ENCODE peak calls at places on chromosomes 11 and 22, in eight cellular contexts. One of them, this sample, is unnamed.

GRCh38 chr22:20080776-20081654 is 974 bp downstream of the DGCR8 start:
- DNase-seq in left ventricle myocardium inferior: no peak
- DNase-seq in AG04450: peak; percentile 16
- DNase-seq in Caco-2: no peak
- DNase-seq in astrocyte: peak; percentile 60
- DNase-seq in IMR-90: peak; percentile 67
- DNase-seq in MM.1S: peak; percentile 19
- DNase-seq in type B pancreatic cell: no peak
- DNase-seq in this sample: peak; percentile 32

GRCh38 chr11:86440305-86440716 is 65.6 kb downstream of the CCDC81 start:
- DNase-seq in Caco-2: no peak
- DNase-seq in left ventricle myocardium inferior: peak; percentile 53
- DNase-seq in MM.1S: no peak
- DNase-seq in IMR-90: peak; percentile 55
- DNase-seq in type B pancreatic cell: no peak
- DNase-seq in astrocyte: peak; percentile 85
- DNase-seq in AG04450: no peak
- DNase-seq in this sample: no peak

GRCh38 chr11:61777234-61778090 is 14.9 kb downstream of the TMEM258 start:
- DNase-seq in Caco-2: no peak
- DNase-seq in AG04450: no peak
- DNase-seq in type B pancreatic cell: no peak
- DNase-seq in astrocyte: no peak
- DNase-seq in MM.1S: no peak
- DNase-seq in IMR-90: no peak
- DNase-seq in left ventricle myocardium inferior: peak; percentile 64
- DNase-seq in this sample: no peak

GRCh38 chr22:27512283-27512761 is 289.2 kb downstream of the MN1 start:
- DNase-seq in astrocyte: peak; percentile 98
- DNase-seq in MM.1S: no peak
- DNase-seq in Caco-2: no peak
- DNase-seq in type B pancreatic cell: no peak
- DNase-seq in IMR-90: peak; percentile 97
- DNase-seq in AG04450: peak; percentile 83
- DNase-seq in left ventricle myocardium inferior: peak; percentile 90
- DNase-seq in this sample: no peak

GRCh38 chr11:120566176-120566575 is 54.6 kb downstream of the GRIK4 start:
- DNase-seq in MM.1S: no peak
- DNase-seq in type B pancreatic cell: no peak
- DNase-seq in IMR-90: peak; percentile 54
- DNase-seq in Caco-2: peak; percentile 36
- DNase-seq in left ventricle myocardium inferior: no peak
- DNase-seq in astrocyte: peak; percentile 64
- DNase-seq in AG04450: no peak
- DNase-seq in this sample: no peak

GRCh38 chr11:134951305-134951700 is 539.3 kb upstream of the B3GAT1 start:
- DNase-seq in left ventricle myocardium inferior: no peak
- DNase-seq in IMR-90: peak; percentile 78
- DNase-seq in MM.1S: no peak
- DNase-seq in Caco-2: no peak
- DNase-seq in AG04450: peak; percentile 41
- DNase-seq in astrocyte: peak; percentile 71
- DNase-seq in type B pancreatic cell: no peak
- DNase-seq in this sample: no peak

GRCh38 chr11:76086713-76087635 is 119.3 kb downstream of the WNT11 start:
- DNase-seq in type B pancreatic cell: no peak
- DNase-seq in IMR-90: peak; percentile 88
- DNase-seq in astrocyte: peak; percentile 65
- DNase-seq in AG04450: peak; percentile 69
- DNase-seq in MM.1S: no peak
- DNase-seq in Caco-2: no peak
- DNase-seq in left ventricle myocardium inferior: no peak
- DNase-seq in this sample: no peak

GRCh38 chr22:43377486-43377995 is 34.3 kb upstream of the MPPED1 start:
- DNase-seq in Caco-2: no peak
- DNase-seq in type B pancreatic cell: no peak
- DNase-seq in IMR-90: peak; percentile 20
- DNase-seq in left ventricle myocardium inferior: no peak
- DNase-seq in astrocyte: peak; percentile 72
- DNase-seq in AG04450: no peak
- DNase-seq in MM.1S: no peak
- DNase-seq in this sample: peak; percentile 37

GRCh38 chr11:65169164-65169641 is 830 bp upstream of the SPDYC start:
- DNase-seq in AG04450: no peak
- DNase-seq in left ventricle myocardium inferior: no peak
- DNase-seq in astrocyte: peak; percentile 22
- DNase-seq in type B pancreatic cell: no peak
- DNase-seq in IMR-90: peak; percentile 55
- DNase-seq in MM.1S: no peak
- DNase-seq in Caco-2: no peak
- DNase-seq in this sample: no peak

GRCh38 chr11:102761646-102762238 is 18.7 kb downstream of the MMP10 start:
- DNase-seq in astrocyte: peak; percentile 59
- DNase-seq in IMR-90: no peak
- DNase-seq in MM.1S: no peak
- DNase-seq in type B pancreatic cell: no peak
- DNase-seq in AG04450: no peak
- DNase-seq in Caco-2: peak; percentile 57
- DNase-seq in left ventricle myocardium inferior: no peak
- DNase-seq in this sample: no peak

GRCh38 chr11:35847473-35847872 is 96.4 kb upstream of the LDLRAD3 start:
- DNase-seq in Caco-2: no peak
- DNase-seq in IMR-90: no peak
- DNase-seq in type B pancreatic cell: no peak
- DNase-seq in AG04450: no peak
- DNase-seq in left ventricle myocardium inferior: no peak
- DNase-seq in MM.1S: no peak
- DNase-seq in astrocyte: no peak
- DNase-seq in this sample: no peak

GRCh38 chr11:119728226-119728626 is 774 bp downstream of the NECTIN1 start:
- DNase-seq in AG04450: no peak
- DNase-seq in left ventricle myocardium inferior: no peak
- DNase-seq in IMR-90: no peak
- DNase-seq in type B pancreatic cell: no peak
- DNase-seq in Caco-2: peak; percentile 49
- DNase-seq in MM.1S: peak; percentile 36
- DNase-seq in astrocyte: no peak
- DNase-seq in this sample: no peak

GRCh38 chr11:83249972-83250593 is 36.1 kb downstream of the CCDC90B start:
- DNase-seq in MM.1S: peak; percentile 54
- DNase-seq in AG04450: peak; percentile 29
- DNase-seq in type B pancreatic cell: no peak
- DNase-seq in astrocyte: no peak
- DNase-seq in Caco-2: no peak
- DNase-seq in left ventricle myocardium inferior: no peak
- DNase-seq in IMR-90: peak; percentile 69
- DNase-seq in this sample: peak; percentile 55

GRCh38 chr11:92929168-92930053 is 40.0 kb upstream of the MTNR1B start:
- DNase-seq in astrocyte: no peak
- DNase-seq in left ventricle myocardium inferior: no peak
- DNase-seq in MM.1S: no peak
- DNase-seq in AG04450: no peak
- DNase-seq in type B pancreatic cell: no peak
- DNase-seq in IMR-90: no peak
- DNase-seq in Caco-2: no peak
- DNase-seq in this sample: peak; percentile 41

GRCh38 chr11:110327508-110327907 is 31.1 kb upstream of the RDX start:
- DNase-seq in astrocyte: no peak
- DNase-seq in AG04450: no peak
- DNase-seq in IMR-90: no peak
- DNase-seq in MM.1S: no peak
- DNase-seq in type B pancreatic cell: no peak
- DNase-seq in left ventricle myocardium inferior: no peak
- DNase-seq in Caco-2: no peak
- DNase-seq in this sample: peak; percentile 30

GRCh38 chr22:25172153-25172552 is 27.5 kb upstream of the CRYBB3 start:
- DNase-seq in type B pancreatic cell: no peak
- DNase-seq in IMR-90: no peak
- DNase-seq in MM.1S: no peak
- DNase-seq in left ventricle myocardium inferior: no peak
- DNase-seq in astrocyte: no peak
- DNase-seq in AG04450: no peak
- DNase-seq in Caco-2: no peak
- DNase-seq in this sample: peak; percentile 27
- TF ChIP-seq CTCF in type B pancreatic cell: peak; percentile 36
- TF ChIP-seq CTCF in IMR-90: no peak
- TF ChIP-seq CTCF in MM.1S: peak; percentile 32
- TF ChIP-seq CTCF in left ventricle myocardium inferior: peak; percentile 71
- TF ChIP-seq CTCF in astrocyte: no peak
- TF ChIP-seq CTCF in AG04450: no peak
- TF ChIP-seq CTCF in Caco-2: no peak
- TF ChIP-seq CTCF in this sample: peak; percentile 40

GRCh38 chr11:2426221-2426620 is 18.1 kb downstream of the TRPM5 start:
- DNase-seq in type B pancreatic cell: no peak
- DNase-seq in Caco-2: no peak
- DNase-seq in astrocyte: no peak
- DNase-seq in left ventricle myocardium inferior: no peak
- DNase-seq in IMR-90: no peak
- DNase-seq in MM.1S: no peak
- DNase-seq in AG04450: no peak
- DNase-seq in this sample: no peak

GRCh38 chr11:2425506-2425905 is 18.8 kb downstream of the TRPM5 start:
- DNase-seq in left ventricle myocardium inferior: no peak
- DNase-seq in IMR-90: no peak
- DNase-seq in type B pancreatic cell: no peak
- DNase-seq in astrocyte: no peak
- DNase-seq in AG04450: no peak
- DNase-seq in Caco-2: no peak
- DNase-seq in MM.1S: no peak
- DNase-seq in this sample: no peak

GRCh38 chr11:2427721-2428321 is 16.5 kb downstream of the TRPM5 start:
- DNase-seq in MM.1S: no peak
- DNase-seq in IMR-90: no peak
- DNase-seq in type B pancreatic cell: no peak
- DNase-seq in left ventricle myocardium inferior: no peak
- DNase-seq in Caco-2: no peak
- DNase-seq in AG04450: no peak
- DNase-seq in astrocyte: no peak
- DNase-seq in this sample: no peak

GRCh38 chr11:2426826-2427521 is 17.3 kb downstream of the TRPM5 start:
- DNase-seq in astrocyte: no peak
- DNase-seq in type B pancreatic cell: no peak
- DNase-seq in AG04450: no peak
- DNase-seq in MM.1S: no peak
- DNase-seq in left ventricle myocardium inferior: no peak
- DNase-seq in Caco-2: no peak
- DNase-seq in IMR-90: no peak
- DNase-seq in this sample: no peak

GRCh38 chr11:2428322-2428795 is 16.0 kb downstream of the TRPM5 start:
- DNase-seq in astrocyte: peak; percentile 7
- DNase-seq in MM.1S: peak; percentile 77
- DNase-seq in left ventricle myocardium inferior: peak; percentile 71
- DNase-seq in Caco-2: peak; percentile 68
- DNase-seq in AG04450: no peak
- DNase-seq in type B pancreatic cell: no peak
- DNase-seq in IMR-90: peak; percentile 34
- DNase-seq in this sample: peak; percentile 67
- TF ChIP-seq CTCF in astrocyte: peak; percentile 72
- TF ChIP-seq CTCF in MM.1S: peak; percentile 98
- TF ChIP-seq CTCF in left ventricle myocardium inferior: peak; percentile 87
- TF ChIP-seq CTCF in Caco-2: peak; percentile 74
- TF ChIP-seq CTCF in AG04450: peak; percentile 83
- TF ChIP-seq CTCF in type B pancreatic cell: peak; percentile 79
- TF ChIP-seq CTCF in IMR-90: peak; percentile 83
- TF ChIP-seq CTCF in this sample: peak; percentile 91

GRCh38 chr11:11866203-11866602 is 24.4 kb downstream of the USP47 start:
- DNase-seq in MM.1S: no peak
- DNase-seq in astrocyte: no peak
- DNase-seq in type B pancreatic cell: no peak
- DNase-seq in IMR-90: no peak
- DNase-seq in left ventricle myocardium inferior: no peak
- DNase-seq in Caco-2: no peak
- DNase-seq in AG04450: no peak
- DNase-seq in this sample: no peak

GRCh38 chr11:11864803-11865202 is 23.0 kb downstream of the USP47 start:
- DNase-seq in AG04450: no peak
- DNase-seq in astrocyte: no peak
- DNase-seq in Caco-2: no peak
- DNase-seq in MM.1S: no peak
- DNase-seq in type B pancreatic cell: no peak
- DNase-seq in IMR-90: no peak
- DNase-seq in left ventricle myocardium inferior: no peak
- DNase-seq in this sample: no peak

GRCh38 chr11:11865449-11865848 is 23.7 kb downstream of the USP47 start:
- DNase-seq in Caco-2: no peak
- DNase-seq in astrocyte: peak; percentile 36
- DNase-seq in IMR-90: no peak
- DNase-seq in type B pancreatic cell: no peak
- DNase-seq in AG04450: no peak
- DNase-seq in MM.1S: no peak
- DNase-seq in left ventricle myocardium inferior: no peak
- DNase-seq in this sample: no peak

GRCh38 chr11:11864332-11864731 is 22.6 kb downstream of the USP47 start:
- DNase-seq in IMR-90: no peak
- DNase-seq in astrocyte: no peak
- DNase-seq in MM.1S: peak; percentile 40
- DNase-seq in type B pancreatic cell: no peak
- DNase-seq in AG04450: no peak
- DNase-seq in Caco-2: no peak
- DNase-seq in left ventricle myocardium inferior: no peak
- DNase-seq in this sample: no peak

GRCh38 chr11:11867720-11868119 is 25.9 kb downstream of the USP47 start:
- DNase-seq in astrocyte: no peak
- DNase-seq in left ventricle myocardium inferior: no peak
- DNase-seq in IMR-90: no peak
- DNase-seq in MM.1S: no peak
- DNase-seq in Caco-2: no peak
- DNase-seq in AG04450: no peak
- DNase-seq in type B pancreatic cell: no peak
- DNase-seq in this sample: no peak
- TF ChIP-seq CTCF in astrocyte: no peak
- TF ChIP-seq CTCF in left ventricle myocardium inferior: no peak
- TF ChIP-seq CTCF in IMR-90: no peak
- TF ChIP-seq CTCF in MM.1S: no peak
- TF ChIP-seq CTCF in Caco-2: peak; percentile 18
- TF ChIP-seq CTCF in AG04450: no peak
- TF ChIP-seq CTCF in type B pancreatic cell: peak; percentile 34
- TF ChIP-seq CTCF in this sample: no peak

DNA sequence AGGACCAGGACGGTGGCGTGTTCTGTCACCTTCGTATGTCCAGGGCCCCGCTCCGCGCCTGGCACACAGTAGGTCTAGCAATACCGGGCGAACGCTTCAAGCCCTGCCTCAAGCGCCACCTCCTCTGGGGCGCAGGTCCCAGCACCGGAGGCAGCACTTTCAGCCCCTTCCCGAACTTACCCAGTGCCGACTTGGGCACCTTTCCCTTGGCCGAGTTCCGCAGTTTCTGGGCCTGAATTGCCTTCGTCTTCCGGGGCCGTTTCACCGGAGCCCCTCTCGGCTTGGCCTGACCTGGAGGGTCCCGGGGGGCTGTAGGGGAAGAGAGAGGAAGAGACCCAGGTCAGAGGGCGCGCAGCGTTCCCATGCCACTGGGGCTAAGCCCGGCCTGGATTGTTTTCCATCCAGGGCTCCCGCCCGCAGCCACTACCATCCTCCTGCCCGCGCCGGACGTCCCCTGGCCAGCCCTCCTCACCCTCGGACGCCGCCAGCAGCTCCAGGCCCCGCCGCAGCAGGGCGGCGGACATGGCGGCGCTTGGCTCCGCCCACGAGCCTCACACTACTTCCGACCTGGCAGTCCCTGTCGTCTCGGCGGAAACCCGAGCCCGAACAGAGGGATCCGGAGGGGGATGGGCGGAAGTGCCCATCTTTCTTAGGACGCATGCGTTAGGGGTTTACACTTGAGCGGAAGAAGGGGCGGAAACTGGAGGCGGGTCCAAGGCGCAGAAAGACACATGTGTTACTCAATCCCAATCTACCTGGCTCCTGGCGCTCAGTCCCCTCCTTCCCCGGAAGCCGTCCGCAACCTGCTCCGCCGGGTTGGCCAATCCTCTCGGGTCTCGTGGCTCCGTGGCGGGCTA is at the start of gene RPS19BP1:
- DNase-seq in AG04450: peak; percentile 98
- DNase-seq in type B pancreatic cell: peak; percentile 97
- DNase-seq in IMR-90: peak; percentile 99
- DNase-seq in astrocyte: peak; percentile 99
- DNase-seq in left ventricle myocardium inferior: peak; percentile 99
- DNase-seq in MM.1S: peak; percentile 100
- DNase-seq in Caco-2: peak; percentile 99
- DNase-seq in this sample: peak; percentile 100
- TF ChIP-seq CTCF in AG04450: no peak
- TF ChIP-seq CTCF in type B pancreatic cell: no peak
- TF ChIP-seq CTCF in IMR-90: no peak
- TF ChIP-seq CTCF in astrocyte: no peak
- TF ChIP-seq CTCF in left ventricle myocardium inferior: peak; percentile 10
- TF ChIP-seq CTCF in MM.1S: no peak
- TF ChIP-seq CTCF in Caco-2: no peak
- TF ChIP-seq CTCF in this sample: no peak

This sample was measured in GM12865.